ENCODE peak calls at places on chromosomes 12 and 14, in five cellular contexts. F is RPMI7951, Z is activated B cell treated with CpG ODN at 0.5 μM for 24 hours, A is neural progenitor cell, K is T follicular helper cell. O is an unnamed sample.

GRCh38 chr12:4112734-4113396 is 160.7 kb upstream of the CCND2 start:
- DNase-seq in Z (no peak), F (no peak), A (no peak), K (no peak), O (peak; percentile 98)

GRCh38 chr12:100020370-100020769 is 35.6 kb upstream of the ANKS1B start:
- DNase-seq in Z (no peak), F (no peak), K (no peak), A (no peak), O (peak; percentile 9)

GRCh38 chr12:131345521-131346436 is 365.1 kb upstream of the SFSWAP start:
- DNase-seq in F (no peak), Z (no peak), A (no peak), K (no peak), O (no peak)

GRCh38 chr14:56797003-56797568 is 13.2 kb downstream of the OTX2 start:
- DNase-seq in Z (no peak), A (no peak), F (no peak), K (no peak), O (no peak)

GRCh38 chr12:92928431-92928961 is 599 bp downstream of the EEA1 start:
- DNase-seq in Z (peak; percentile 56), A (no peak), K (peak; percentile 10), F (no peak), O (peak; percentile 15)

GRCh38 chr12:64633186-64633939 is 23.1 kb downstream of the RASSF3 start:
- DNase-seq in F (no peak), K (no peak), Z (no peak), A (no peak), O (no peak)

GRCh38 chr14:101171650-101172049 is 268.1 kb upstream of the RTL1 start:
- DNase-seq in F (no peak), K (no peak), A (no peak), Z (no peak), O (no peak)

GRCh38 chr14:95713596-95714371 is at the start of gene TCL1A:
- DNase-seq in Z (peak; percentile 66), K (no peak), F (no peak), A (no peak), O (no peak)

GRCh38 chr14:69464829-69465228 is 19.7 kb upstream of the PLEKHD1 start:
- DNase-seq in F (peak; percentile 66), A (no peak), Z (no peak), K (no peak), O (peak; percentile 7)

GRCh38 chr14:50955373-50956043 is 11.2 kb upstream of the PYGL start:
- DNase-seq in K (no peak), A (peak; percentile 23), Z (no peak), F (peak; percentile 96), O (peak; percentile 97)

GRCh38 chr12:64229240-64229639 is 7.1 kb upstream of the KICS2 start:
- DNase-seq in F (no peak), K (no peak), A (peak; percentile 26), Z (no peak), O (no peak)

GRCh38 chr14:31966896-31967668 is 110.0 kb upstream of the ARHGAP5 start:
- DNase-seq in A (no peak), K (no peak), F (no peak), Z (no peak), O (no peak)

GRCh38 chr12:26699237-26699636 is 133.8 kb downstream of the ITPR2 start:
- DNase-seq in Z (no peak), A (no peak), F (no peak), K (no peak), O (peak; percentile 39)

GRCh38 chr12:29510591-29511174 is 13.2 kb upstream of the OVCH1 start:
- DNase-seq in F (no peak), Z (no peak), K (no peak), A (no peak), O (no peak)

GRCh38 chr12:52091869-52092268 is 12.4 kb downstream of the SMIM41 start:
- DNase-seq in Z (no peak), K (no peak), F (no peak), A (no peak), O (no peak)

GRCh38 chr14:103113774-103114173 is 9.5 kb upstream of the TNFAIP2 start:
- DNase-seq in Z (no peak), F (no peak), A (no peak), K (no peak), O (no peak)

GRCh38 chr12:27906658-27907473 is 65.7 kb downstream of the PTHLH start:
- DNase-seq in F (no peak), K (no peak), Z (no peak), A (no peak), O (no peak)

GRCh38 chr12:86774841-86775386 is 518.7 kb upstream of the MGAT4C start:
- DNase-seq in Z (no peak), K (no peak), A (no peak), F (no peak), O (peak; percentile 33)

GRCh38 chr14:31414190-31414833 is 6.0 kb downstream of the HEATR5A start:
- DNase-seq in Z (no peak), K (no peak), A (no peak), F (no peak), O (peak; percentile 27)

GRCh38 chr12:52539024-52539820 is 13.7 kb downstream of the KRT71 start:
- DNase-seq in A (no peak), Z (no peak), K (no peak), F (peak; percentile 80), O (peak; percentile 63)

GRCh38 chr12:52513736-52514135 is 6.5 kb downstream of the KRT5 start:
- DNase-seq in A (no peak), F (no peak), Z (no peak), K (no peak), O (no peak)

O was measured in LHCN-M2.